ENCODE peak calls at places on chromosome X, in five cellular contexts. One of them, this sample, is unnamed.

GRCh38 chrX:10611441-10612090 is 8.8 kb downstream of the MID1 start:
- DNase-seq in pancreas: no peak
- DNase-seq in H9: no peak
- DNase-seq in suprapubic skin: no peak
- DNase-seq in type B pancreatic cell: no peak
- DNase-seq in this sample: no peak

GRCh38 chrX:48458711-48459110 is 11.3 kb downstream of the SLC38A5 start:
- DNase-seq in pancreas: no peak
- DNase-seq in H9: no peak
- DNase-seq in suprapubic skin: no peak
- DNase-seq in type B pancreatic cell: no peak
- DNase-seq in this sample: no peak

GRCh38 chrX:95484781-95485180 is 1199.9 kb upstream of the DIAPH2 start:
- DNase-seq in pancreas: no peak
- DNase-seq in H9: no peak
- DNase-seq in suprapubic skin: no peak
- DNase-seq in type B pancreatic cell: no peak
- DNase-seq in this sample: no peak

GRCh38 chrX:966396-967070 is 245.9 kb downstream of the CRLF2 start:
- DNase-seq in pancreas: no peak
- DNase-seq in H9: no peak
- DNase-seq in suprapubic skin: no peak
- DNase-seq in type B pancreatic cell: peak; percentile 58
- DNase-seq in this sample: no peak

GRCh38 chrX:14963447-14964236 is 90.4 kb downstream of the MOSPD2 start:
- DNase-seq in pancreas: no peak
- DNase-seq in H9: no peak
- DNase-seq in suprapubic skin: no peak
- DNase-seq in type B pancreatic cell: no peak
- DNase-seq in this sample: no peak

GRCh38 chrX:117092641-117093040 is 629.9 kb upstream of the CT83 start:
- DNase-seq in pancreas: no peak
- DNase-seq in H9: no peak
- DNase-seq in suprapubic skin: no peak
- DNase-seq in type B pancreatic cell: no peak
- DNase-seq in this sample: no peak

GRCh38 chrX:116873678-116874077 is 410.9 kb upstream of the CT83 start:
- DNase-seq in pancreas: no peak
- DNase-seq in H9: no peak
- DNase-seq in suprapubic skin: no peak
- DNase-seq in type B pancreatic cell: no peak
- DNase-seq in this sample: no peak

GRCh38 chrX:41382699-41383645 is 49.0 kb downstream of the DDX3X start:
- DNase-seq in pancreas: no peak
- DNase-seq in H9: no peak
- DNase-seq in suprapubic skin: no peak
- DNase-seq in type B pancreatic cell: no peak
- DNase-seq in this sample: no peak

GRCh38 chrX:17496407-17496806 is 121.4 kb downstream of the NHS start:
- DNase-seq in pancreas: no peak
- DNase-seq in H9: no peak
- DNase-seq in suprapubic skin: no peak
- DNase-seq in type B pancreatic cell: no peak
- DNase-seq in this sample: no peak

GRCh38 chrX:10022580-10023245 is 55.6 kb downstream of the CLDN34 start:
- DNase-seq in pancreas: no peak
- DNase-seq in H9: no peak
- DNase-seq in suprapubic skin: peak; percentile 65
- DNase-seq in type B pancreatic cell: no peak
- DNase-seq in this sample: no peak

GRCh38 chrX:107450823-107451509 is 1.5 kb downstream of the FRMPD3 start:
- DNase-seq in pancreas: no peak
- DNase-seq in H9: peak; percentile 86
- DNase-seq in suprapubic skin: no peak
- DNase-seq in type B pancreatic cell: no peak
- DNase-seq in this sample: peak; percentile 65

GRCh38 chrX:119481218-119481875 is 13.1 kb downstream of the SLC25A5 start:
- DNase-seq in pancreas: no peak
- DNase-seq in H9: no peak
- DNase-seq in suprapubic skin: no peak
- DNase-seq in type B pancreatic cell: no peak
- DNase-seq in this sample: no peak

GRCh38 chrX:155434906-155435743 is 23.3 kb downstream of the F8A3 start:
- DNase-seq in pancreas: no peak
- DNase-seq in H9: no peak
- DNase-seq in suprapubic skin: no peak
- DNase-seq in type B pancreatic cell: no peak
- DNase-seq in this sample: no peak

GRCh38 chrX:123219916-123220315 is 35.8 kb downstream of the GRIA3 start:
- DNase-seq in pancreas: no peak
- DNase-seq in H9: peak; percentile 28
- DNase-seq in suprapubic skin: no peak
- DNase-seq in type B pancreatic cell: no peak
- DNase-seq in this sample: no peak

GRCh38 chrX:107465932-107466620 is 16.6 kb downstream of the FRMPD3 start:
- DNase-seq in pancreas: no peak
- DNase-seq in H9: no peak
- DNase-seq in suprapubic skin: no peak
- DNase-seq in type B pancreatic cell: no peak
- DNase-seq in this sample: no peak

GRCh38 chrX:80578518-80579105 is 158.4 kb downstream of the TENT5D start:
- DNase-seq in pancreas: no peak
- DNase-seq in H9: no peak
- DNase-seq in suprapubic skin: no peak
- DNase-seq in type B pancreatic cell: no peak
- DNase-seq in this sample: no peak

GRCh38 chrX:18701621-18702361 is 5.7 kb upstream of the PPEF1 start:
- DNase-seq in pancreas: no peak
- DNase-seq in H9: no peak
- DNase-seq in suprapubic skin: no peak
- DNase-seq in type B pancreatic cell: no peak
- DNase-seq in this sample: no peak

GRCh38 chrX:65034292-65034640 is 58.0 kb upstream of the ZC4H2 start:
- DNase-seq in pancreas: no peak
- DNase-seq in H9: no peak
- DNase-seq in suprapubic skin: no peak
- DNase-seq in type B pancreatic cell: no peak
- DNase-seq in this sample: no peak

GRCh38 chrX:31871989-31872388 is 800.1 kb upstream of the FTHL17 start:
- DNase-seq in pancreas: no peak
- DNase-seq in H9: no peak
- DNase-seq in suprapubic skin: no peak
- DNase-seq in type B pancreatic cell: no peak
- DNase-seq in this sample: no peak

GRCh38 chrX:154373340-154374306 is 811 bp downstream of the FLNA start:
- DNase-seq in pancreas: peak; percentile 75
- DNase-seq in H9: peak; percentile 93
- DNase-seq in suprapubic skin: no peak
- DNase-seq in type B pancreatic cell: no peak
- DNase-seq in this sample: peak; percentile 65

GRCh38 chrX:13254076-13254785 is 65.6 kb downstream of the ATXN3L start:
- DNase-seq in pancreas: no peak
- DNase-seq in H9: no peak
- DNase-seq in suprapubic skin: no peak
- DNase-seq in type B pancreatic cell: no peak
- DNase-seq in this sample: no peak

GRCh38 chrX:10597871-10598270 is 22.5 kb downstream of the MID1 start:
- DNase-seq in pancreas: no peak
- DNase-seq in H9: no peak
- DNase-seq in suprapubic skin: no peak
- DNase-seq in type B pancreatic cell: no peak
- DNase-seq in this sample: no peak

GRCh38 chrX:22429704-22430103 is 157.0 kb downstream of the CBLL2 start:
- DNase-seq in pancreas: no peak
- DNase-seq in H9: no peak
- DNase-seq in suprapubic skin: no peak
- DNase-seq in type B pancreatic cell: no peak
- DNase-seq in this sample: no peak

GRCh38 chrX:37993857-37994619 is 12.3 kb upstream of the SYTL5 start:
- DNase-seq in pancreas: peak; percentile 65
- DNase-seq in H9: peak; percentile 77
- DNase-seq in suprapubic skin: no peak
- DNase-seq in type B pancreatic cell: no peak
- DNase-seq in this sample: no peak

GRCh38 chrX:118254611-118255010 is 91.3 kb upstream of the WDR44 start:
- DNase-seq in pancreas: no peak
- DNase-seq in H9: peak; percentile 31
- DNase-seq in suprapubic skin: no peak
- DNase-seq in type B pancreatic cell: no peak
- DNase-seq in this sample: peak; percentile 71

GRCh38 chrX:134558133-134558532 is 98.2 kb downstream of the HPRT1 start:
- DNase-seq in pancreas: no peak
- DNase-seq in H9: no peak
- DNase-seq in suprapubic skin: no peak
- DNase-seq in type B pancreatic cell: no peak
- DNase-seq in this sample: no peak

GRCh38 chrX:107574054-107574683 is 54.1 kb upstream of the PRPS1 start:
- DNase-seq in pancreas: no peak
- DNase-seq in H9: no peak
- DNase-seq in suprapubic skin: no peak
- DNase-seq in type B pancreatic cell: no peak
- DNase-seq in this sample: no peak

DNA sequence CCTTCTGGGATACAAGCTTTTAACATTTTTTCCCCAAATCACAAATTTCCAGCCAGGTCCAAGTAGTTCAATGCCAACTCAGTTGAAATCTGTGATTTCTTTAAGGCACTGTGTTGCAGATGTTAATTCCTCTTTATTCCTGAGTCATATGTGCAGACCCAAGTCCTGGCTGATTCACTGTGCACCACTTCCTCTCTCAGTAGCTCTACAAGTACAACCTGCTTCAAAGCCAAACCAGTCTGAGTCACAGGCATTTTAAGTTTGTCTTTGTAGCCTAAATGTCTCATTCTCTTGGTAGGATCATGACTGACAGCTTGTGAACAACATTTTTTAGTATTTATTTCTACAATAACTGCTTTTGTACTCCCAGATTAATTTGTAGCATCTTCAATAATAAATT is 165.6 kb upstream of the S100G start:
- DNase-seq in pancreas: no peak
- DNase-seq in H9: no peak
- DNase-seq in suprapubic skin: no peak
- DNase-seq in type B pancreatic cell: no peak
- DNase-seq in this sample: no peak
- TF ChIP-seq CTCF in pancreas: no peak
- TF ChIP-seq CTCF in H9: no peak
- TF ChIP-seq CTCF in suprapubic skin: no peak
- TF ChIP-seq CTCF in type B pancreatic cell: no peak
- TF ChIP-seq CTCF in this sample: no peak

GRCh38 chrX:149284616-149285015 is 220.5 kb downstream of the IDS start:
- DNase-seq in pancreas: no peak
- DNase-seq in H9: no peak
- DNase-seq in suprapubic skin: no peak
- DNase-seq in type B pancreatic cell: no peak
- DNase-seq in this sample: no peak

GRCh38 chrX:149283853-149284252 is 221.3 kb downstream of the IDS start:
- DNase-seq in pancreas: no peak
- DNase-seq in H9: no peak
- DNase-seq in suprapubic skin: no peak
- DNase-seq in type B pancreatic cell: no peak
- DNase-seq in this sample: no peak

GRCh38 chrX:149282909-149283308 is 222.2 kb downstream of the IDS start:
- DNase-seq in pancreas: no peak
- DNase-seq in H9: no peak
- DNase-seq in suprapubic skin: no peak
- DNase-seq in type B pancreatic cell: no peak
- DNase-seq in this sample: no peak

GRCh38 chrX:149286940-149287349 is 218.2 kb downstream of the IDS start:
- DNase-seq in pancreas: no peak
- DNase-seq in H9: peak; percentile 54
- DNase-seq in suprapubic skin: no peak
- DNase-seq in type B pancreatic cell: no peak
- DNase-seq in this sample: peak; percentile 42
- TF ChIP-seq CTCF in pancreas: peak; percentile 51
- TF ChIP-seq CTCF in H9: peak; percentile 77
- TF ChIP-seq CTCF in suprapubic skin: peak; percentile 28
- TF ChIP-seq CTCF in type B pancreatic cell: peak; percentile 85
- TF ChIP-seq CTCF in this sample: peak; percentile 75

GRCh38 chrX:57573754-57574153 is 18.1 kb upstream of the ZXDB start:
- DNase-seq in pancreas: no peak
- DNase-seq in H9: no peak
- DNase-seq in suprapubic skin: no peak
- DNase-seq in type B pancreatic cell: no peak
- DNase-seq in this sample: peak; percentile 4
- TF ChIP-seq CTCF in pancreas: peak; percentile 14
- TF ChIP-seq CTCF in H9: peak; percentile 57
- TF ChIP-seq CTCF in suprapubic skin: peak; percentile 11
- TF ChIP-seq CTCF in type B pancreatic cell: peak; percentile 55
- TF ChIP-seq CTCF in this sample: peak; percentile 29

GRCh38 chrX:136339702-136340101 is 38.9 kb downstream of the ADGRG4 start:
- DNase-seq in pancreas: no peak
- DNase-seq in H9: no peak
- DNase-seq in suprapubic skin: no peak
- DNase-seq in type B pancreatic cell: no peak
- DNase-seq in this sample: no peak

DNA sequence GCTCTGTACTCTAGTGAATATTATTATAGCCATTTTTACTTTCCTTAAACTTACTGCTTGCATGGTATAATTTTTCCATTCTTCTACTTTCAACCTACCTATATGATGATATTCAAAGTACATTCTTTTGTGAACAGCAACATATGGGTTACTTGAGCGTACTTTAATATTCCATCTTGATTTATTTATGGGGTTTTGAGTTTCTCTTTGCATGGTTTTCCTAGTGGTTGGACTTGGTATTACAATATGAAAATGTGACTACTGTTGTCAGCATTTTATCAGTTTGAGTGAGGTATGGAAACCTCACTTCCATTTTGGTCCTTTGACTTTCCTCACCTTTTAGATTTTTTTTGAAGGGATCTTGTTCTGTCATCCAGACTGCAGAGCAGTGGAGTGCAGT is 35.9 kb downstream of the ADGRG4 start:
- DNase-seq in pancreas: no peak
- DNase-seq in H9: no peak
- DNase-seq in suprapubic skin: no peak
- DNase-seq in type B pancreatic cell: no peak
- DNase-seq in this sample: no peak
- TF ChIP-seq CTCF in pancreas: no peak
- TF ChIP-seq CTCF in H9: peak; percentile 57
- TF ChIP-seq CTCF in suprapubic skin: no peak
- TF ChIP-seq CTCF in type B pancreatic cell: peak; percentile 69
- TF ChIP-seq CTCF in this sample: peak; percentile 24

GRCh38 chrX:24987731-24988130 is 28.0 kb downstream of the ARX start:
- DNase-seq in pancreas: no peak
- DNase-seq in H9: no peak
- DNase-seq in suprapubic skin: no peak
- DNase-seq in type B pancreatic cell: no peak
- DNase-seq in this sample: no peak

GRCh38 chrX:24993887-24994286 is 21.9 kb downstream of the ARX start:
- DNase-seq in pancreas: no peak
- DNase-seq in H9: no peak
- DNase-seq in suprapubic skin: no peak
- DNase-seq in type B pancreatic cell: no peak
- DNase-seq in this sample: no peak

GRCh38 chrX:24988314-24988713 is 27.5 kb downstream of the ARX start:
- DNase-seq in pancreas: no peak
- DNase-seq in H9: no peak
- DNase-seq in suprapubic skin: no peak
- DNase-seq in type B pancreatic cell: no peak
- DNase-seq in this sample: no peak

GRCh38 chrX:24985120-24985519 is 30.6 kb downstream of the ARX start:
- DNase-seq in pancreas: no peak
- DNase-seq in H9: no peak
- DNase-seq in suprapubic skin: no peak
- DNase-seq in type B pancreatic cell: no peak
- DNase-seq in this sample: no peak

GRCh38 chrX:24990585-24990984 is 25.2 kb downstream of the ARX start:
- DNase-seq in pancreas: no peak
- DNase-seq in H9: peak; percentile 43
- DNase-seq in suprapubic skin: no peak
- DNase-seq in type B pancreatic cell: no peak
- DNase-seq in this sample: no peak
- TF ChIP-seq CTCF in pancreas: no peak
- TF ChIP-seq CTCF in H9: peak; percentile 49
- TF ChIP-seq CTCF in suprapubic skin: no peak
- TF ChIP-seq CTCF in type B pancreatic cell: peak; percentile 51
- TF ChIP-seq CTCF in this sample: no peak

This sample was measured in nephron progenitor cell.